ENCODE peak calls at places on chromosome 13, in five cellular contexts. One of them, this sample, is unnamed.

GRCh38 chr13:41213919-41214318 is 19.6 kb upstream of the KBTBD7 start:
- DNase-seq in transverse colon: no peak
- DNase-seq in Karpas-422: no peak
- DNase-seq in pancreas: no peak
- DNase-seq in OCI-LY7: no peak
- DNase-seq in this sample: no peak

GRCh38 chr13:98368019-98368418 is 190.9 kb upstream of the RNF113B start:
- DNase-seq in transverse colon: no peak
- DNase-seq in Karpas-422: no peak
- DNase-seq in pancreas: no peak
- DNase-seq in OCI-LY7: no peak
- DNase-seq in this sample: no peak

GRCh38 chr13:49554387-49554786 is 31.0 kb downstream of the RCBTB1 start:
- DNase-seq in transverse colon: no peak
- DNase-seq in Karpas-422: no peak
- DNase-seq in pancreas: no peak
- DNase-seq in OCI-LY7: no peak
- DNase-seq in this sample: no peak

GRCh38 chr13:110644892-110645521 is 29.7 kb downstream of the NAXD start:
- DNase-seq in transverse colon: peak
- DNase-seq in Karpas-422: peak
- DNase-seq in pancreas: peak
- DNase-seq in OCI-LY7: peak
- DNase-seq in this sample: no peak

GRCh38 chr13:33125821-33126570 is 109.8 kb downstream of the KL start:
- DNase-seq in transverse colon: no peak
- DNase-seq in Karpas-422: peak
- DNase-seq in pancreas: no peak
- DNase-seq in OCI-LY7: no peak
- DNase-seq in this sample: peak

GRCh38 chr13:30832845-30833332 is 73.2 kb upstream of the MEDAG start:
- DNase-seq in transverse colon: peak
- DNase-seq in Karpas-422: no peak
- DNase-seq in pancreas: peak
- DNase-seq in OCI-LY7: no peak
- DNase-seq in this sample: no peak

GRCh38 chr13:86601351-86601750 is 802.1 kb upstream of the SLITRK6 start:
- DNase-seq in transverse colon: no peak
- DNase-seq in Karpas-422: no peak
- DNase-seq in pancreas: no peak
- DNase-seq in OCI-LY7: no peak
- DNase-seq in this sample: no peak

GRCh38 chr13:95710313-95710712 is 33.4 kb downstream of the DNAJC3 start:
- DNase-seq in transverse colon: no peak
- DNase-seq in Karpas-422: no peak
- DNase-seq in pancreas: no peak
- DNase-seq in OCI-LY7: no peak
- DNase-seq in this sample: no peak

GRCh38 chr13:47027797-47028437 is 131.1 kb upstream of the HTR2A start:
- DNase-seq in transverse colon: no peak
- DNase-seq in Karpas-422: no peak
- DNase-seq in pancreas: no peak
- DNase-seq in OCI-LY7: no peak
- DNase-seq in this sample: no peak

GRCh38 chr13:39148513-39148961 is 110.3 kb downstream of the NHLRC3 start:
- DNase-seq in transverse colon: no peak
- DNase-seq in Karpas-422: no peak
- DNase-seq in pancreas: no peak
- DNase-seq in OCI-LY7: no peak
- DNase-seq in this sample: no peak

GRCh38 chr13:109610517-109610916 is 175.9 kb downstream of the IRS2 start:
- DNase-seq in transverse colon: peak
- DNase-seq in Karpas-422: peak
- DNase-seq in pancreas: no peak
- DNase-seq in OCI-LY7: peak
- DNase-seq in this sample: no peak

GRCh38 chr13:108980237-108980636 is 350.8 kb downstream of the MYO16 start:
- DNase-seq in transverse colon: no peak
- DNase-seq in Karpas-422: no peak
- DNase-seq in pancreas: no peak
- DNase-seq in OCI-LY7: no peak
- DNase-seq in this sample: no peak

GRCh38 chr13:42891591-42891990 is 100.5 kb downstream of the EPSTI1 start:
- DNase-seq in transverse colon: peak
- DNase-seq in Karpas-422: no peak
- DNase-seq in pancreas: no peak
- DNase-seq in OCI-LY7: no peak
- DNase-seq in this sample: no peak

GRCh38 chr13:101941095-101941777 is 460.6 kb downstream of the FGF14 start:
- DNase-seq in transverse colon: no peak
- DNase-seq in Karpas-422: no peak
- DNase-seq in pancreas: no peak
- DNase-seq in OCI-LY7: no peak
- DNase-seq in this sample: no peak

GRCh38 chr13:34290661-34291060 is 472.7 kb downstream of the RFC3 start:
- DNase-seq in transverse colon: no peak
- DNase-seq in Karpas-422: no peak
- DNase-seq in pancreas: no peak
- DNase-seq in OCI-LY7: no peak
- DNase-seq in this sample: no peak

GRCh38 chr13:48253849-48254248 is 20.8 kb downstream of the ITM2B start:
- DNase-seq in transverse colon: no peak
- DNase-seq in Karpas-422: no peak
- DNase-seq in pancreas: no peak
- DNase-seq in OCI-LY7: no peak
- DNase-seq in this sample: no peak

GRCh38 chr13:101648766-101649489 is 196.5 kb downstream of the ITGBL1 start:
- DNase-seq in transverse colon: no peak
- DNase-seq in Karpas-422: no peak
- DNase-seq in pancreas: no peak
- DNase-seq in OCI-LY7: no peak
- DNase-seq in this sample: no peak

GRCh38 chr13:89375839-89376238 is 1704.7 kb downstream of the SLITRK5 start:
- DNase-seq in transverse colon: no peak
- DNase-seq in Karpas-422: no peak
- DNase-seq in pancreas: no peak
- DNase-seq in OCI-LY7: no peak
- DNase-seq in this sample: no peak

GRCh38 chr13:89115307-89115706 is 1444.1 kb downstream of the SLITRK5 start:
- DNase-seq in transverse colon: no peak
- DNase-seq in Karpas-422: no peak
- DNase-seq in pancreas: no peak
- DNase-seq in OCI-LY7: no peak
- DNase-seq in this sample: no peak

GRCh38 chr13:29861694-29862110 is 11.3 kb upstream of the UBL3 start:
- DNase-seq in transverse colon: no peak
- DNase-seq in Karpas-422: no peak
- DNase-seq in pancreas: no peak
- DNase-seq in OCI-LY7: no peak
- DNase-seq in this sample: no peak

GRCh38 chr13:110445183-110445582 is 116.3 kb downstream of the RAB20 start:
- DNase-seq in transverse colon: no peak
- DNase-seq in Karpas-422: no peak
- DNase-seq in pancreas: no peak
- DNase-seq in OCI-LY7: no peak
- DNase-seq in this sample: no peak

GRCh38 chr13:45482571-45483173 is 17.9 kb downstream of the COG3 start:
- DNase-seq in transverse colon: no peak
- DNase-seq in Karpas-422: no peak
- DNase-seq in pancreas: no peak
- DNase-seq in OCI-LY7: no peak
- DNase-seq in this sample: no peak

GRCh38 chr13:25807562-25807961 is 244.3 kb downstream of the SHISA2 start:
- DNase-seq in transverse colon: no peak
- DNase-seq in Karpas-422: no peak
- DNase-seq in pancreas: no peak
- DNase-seq in OCI-LY7: no peak
- DNase-seq in this sample: no peak

GRCh38 chr13:48656621-48657020 is 2.9 kb downstream of the CYSLTR2 start:
- DNase-seq in transverse colon: no peak
- DNase-seq in Karpas-422: no peak
- DNase-seq in pancreas: no peak
- DNase-seq in OCI-LY7: no peak
- DNase-seq in this sample: no peak

GRCh38 chr13:80901111-80902014 is 560.4 kb upstream of the SPRY2 start:
- DNase-seq in transverse colon: no peak
- DNase-seq in Karpas-422: no peak
- DNase-seq in pancreas: no peak
- DNase-seq in OCI-LY7: no peak
- DNase-seq in this sample: no peak

GRCh38 chr13:48096670-48097069 is 1.8 kb upstream of the MED4 start:
- DNase-seq in transverse colon: no peak
- DNase-seq in Karpas-422: no peak
- DNase-seq in pancreas: no peak
- DNase-seq in OCI-LY7: no peak
- DNase-seq in this sample: no peak

GRCh38 chr13:26695360-26695705 is 65.3 kb downstream of the GPR12 start:
- DNase-seq in transverse colon: no peak
- DNase-seq in Karpas-422: no peak
- DNase-seq in pancreas: no peak
- DNase-seq in OCI-LY7: no peak
- DNase-seq in this sample: no peak

GRCh38 chr13:104014803-104015645 is 948.8 kb upstream of the SLC10A2 start:
- DNase-seq in transverse colon: no peak
- DNase-seq in Karpas-422: no peak
- DNase-seq in pancreas: no peak
- DNase-seq in OCI-LY7: no peak
- DNase-seq in this sample: no peak

GRCh38 chr13:32737679-32738078 is 151.4 kb downstream of the PDS5B start:
- DNase-seq in transverse colon: no peak
- DNase-seq in Karpas-422: no peak
- DNase-seq in pancreas: no peak
- DNase-seq in OCI-LY7: no peak
- DNase-seq in this sample: no peak

GRCh38 chr13:107554355-107554905 is 660.9 kb downstream of the LIG4 start:
- DNase-seq in transverse colon: no peak
- DNase-seq in Karpas-422: no peak
- DNase-seq in pancreas: no peak
- DNase-seq in OCI-LY7: no peak
- DNase-seq in this sample: no peak

GRCh38 chr13:49265822-49266221 is 18.1 kb downstream of the CDADC1 start:
- DNase-seq in transverse colon: no peak
- DNase-seq in Karpas-422: no peak
- DNase-seq in pancreas: no peak
- DNase-seq in OCI-LY7: no peak
- DNase-seq in this sample: no peak

DNA sequence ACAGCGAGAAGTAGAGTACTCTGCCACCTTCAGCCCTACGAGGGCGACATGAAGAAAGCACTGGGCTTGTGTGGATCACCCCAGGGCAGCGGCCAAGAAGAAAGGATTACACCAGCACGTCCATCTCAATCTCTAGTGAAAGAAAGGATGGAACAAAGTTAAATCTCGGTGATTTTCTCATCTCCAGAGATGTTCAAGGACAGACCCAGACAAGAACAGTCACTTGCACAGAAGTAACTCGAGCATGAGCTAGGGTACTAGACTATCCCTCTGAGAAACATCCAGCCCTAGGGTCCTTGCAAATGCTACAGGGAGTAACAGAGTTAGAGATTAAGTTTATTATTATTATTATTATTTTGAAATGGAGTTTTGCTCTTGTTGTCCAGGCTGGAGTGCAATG is 106.7 kb downstream of the CRYL1 start:
- DNase-seq in transverse colon: no peak
- DNase-seq in Karpas-422: no peak
- DNase-seq in pancreas: no peak
- DNase-seq in OCI-LY7: no peak
- DNase-seq in this sample: no peak
- H3K27ac ChIP-seq in transverse colon: no peak
- H3K27ac ChIP-seq in Karpas-422: no peak
- H3K27ac ChIP-seq in pancreas: no peak
- H3K27ac ChIP-seq in OCI-LY7: no peak
- H3K27ac ChIP-seq in this sample: no peak

GRCh38 chr13:53513199-53513598 is 484.6 kb downstream of the OLFM4 start:
- DNase-seq in transverse colon: no peak
- DNase-seq in Karpas-422: no peak
- DNase-seq in pancreas: no peak
- DNase-seq in OCI-LY7: no peak
- DNase-seq in this sample: no peak
- H3K27ac ChIP-seq in transverse colon: no peak
- H3K27ac ChIP-seq in Karpas-422: no peak
- H3K27ac ChIP-seq in pancreas: no peak
- H3K27ac ChIP-seq in OCI-LY7: no peak
- H3K27ac ChIP-seq in this sample: no peak

GRCh38 chr13:51913421-51914136 is 51.8 kb downstream of the CCDC70 start:
- DNase-seq in transverse colon: no peak
- DNase-seq in Karpas-422: no peak
- DNase-seq in pancreas: no peak
- DNase-seq in OCI-LY7: peak
- DNase-seq in this sample: no peak
- H3K27ac ChIP-seq in transverse colon: no peak
- H3K27ac ChIP-seq in Karpas-422: no peak
- H3K27ac ChIP-seq in pancreas: no peak
- H3K27ac ChIP-seq in OCI-LY7: no peak
- H3K27ac ChIP-seq in this sample: no peak

DNA sequence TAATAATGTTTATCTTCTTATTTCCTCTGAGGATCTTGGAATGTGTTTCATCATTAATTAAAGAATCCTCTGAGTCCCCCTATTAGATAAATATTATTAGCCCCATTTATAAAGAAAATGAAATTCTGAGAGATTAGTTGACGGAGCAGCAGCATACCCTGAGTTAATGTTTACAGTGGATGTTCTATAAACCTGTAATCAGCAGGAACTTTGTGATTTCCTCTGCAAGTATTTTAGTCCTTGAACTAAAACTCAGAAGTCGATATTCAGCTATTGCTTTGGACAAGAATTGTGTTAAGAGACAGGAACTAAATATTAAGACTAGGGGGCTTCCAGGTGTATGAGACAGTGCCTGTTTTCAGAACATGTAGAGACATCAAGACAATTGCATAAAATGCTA is 243.3 kb downstream of the DCT start:
- DNase-seq in transverse colon: no peak
- DNase-seq in Karpas-422: peak
- DNase-seq in pancreas: no peak
- DNase-seq in OCI-LY7: no peak
- DNase-seq in this sample: no peak
- H3K27ac ChIP-seq in transverse colon: no peak
- H3K27ac ChIP-seq in Karpas-422: no peak
- H3K27ac ChIP-seq in pancreas: no peak
- H3K27ac ChIP-seq in OCI-LY7: no peak
- H3K27ac ChIP-seq in this sample: no peak